ENCODE peak calls at places on chromosomes 13 and 19, in six cellular contexts. D, O, I, F, X and B are unnamed samples.

GRCh38 chr19:33134571-33135041 is 2.7 kb downstream of the WDR88 start:
- DNase-seq in D (peak), O (no peak), I (no peak), F (peak), X (no peak), B (no peak)

GRCh38 chr13:66574606-66575005 is 655.5 kb downstream of the PCDH9 start:
- DNase-seq in D (no peak), O (no peak), I (no peak), F (no peak), X (no peak), B (no peak)

GRCh38 chr19:34217952-34218817 is 36.2 kb upstream of the GARRE1 start:
- DNase-seq in D (no peak), O (no peak), I (peak), F (no peak), X (peak), B (no peak)

GRCh38 chr19:43464089-43464775 is 1.2 kb downstream of the LYPD3 start:
- DNase-seq in D (peak), O (peak), I (no peak), F (no peak), X (peak), B (no peak)

GRCh38 chr13:41332829-41333228 is 21.8 kb downstream of the NAA16 start:
- DNase-seq in D (no peak), O (no peak), I (no peak), F (no peak), X (no peak), B (no peak)

GRCh38 chr13:41065098-41065497 is 3.8 kb downstream of the WBP4 start:
- DNase-seq in D (no peak), O (no peak), I (no peak), F (no peak), X (peak), B (no peak)

GRCh38 chr19:8041553-8041952 is 11.0 kb upstream of the CCL25 start:
- DNase-seq in D (no peak), O (no peak), I (no peak), F (no peak), X (no peak), B (no peak)

GRCh38 chr19:13931582-13932378 is 6.4 kb downstream of the PODNL1 start:
- DNase-seq in D (no peak), O (no peak), I (no peak), F (no peak), X (no peak), B (no peak)

DNA sequence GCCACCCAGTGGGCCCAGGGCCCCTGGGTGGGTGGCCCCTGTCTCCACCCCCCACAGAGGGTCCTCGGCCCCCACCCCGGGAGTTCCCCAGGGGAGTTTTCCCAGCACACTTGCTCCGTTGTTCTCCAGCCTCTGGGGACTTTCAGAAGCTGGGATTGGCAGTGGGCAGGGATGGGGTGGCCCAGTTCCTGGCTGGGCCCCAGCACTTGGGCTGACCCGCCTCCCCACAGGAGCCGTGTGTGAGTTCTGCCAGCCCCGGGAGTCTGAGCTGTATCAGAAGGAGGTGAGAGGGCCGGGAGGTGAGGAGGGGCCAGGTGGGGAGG is 2.0 kb upstream of the SPIB start:
- DNase-seq in D (no peak), O (no peak), I (no peak), F (no peak), X (no peak), B (no peak)
- TF ChIP-seq CTCF in D (no peak), O (no peak), I (no peak), F (no peak), X (no peak), B (no peak)

GRCh38 chr13:55517312-55517711 is 1623.4 kb upstream of the PRR20A start:
- DNase-seq in D (peak), O (no peak), I (no peak), F (peak), X (no peak), B (no peak)

GRCh38 chr13:55516610-55517009 is 1624.1 kb upstream of the PRR20A start:
- DNase-seq in D (no peak), O (no peak), I (no peak), F (no peak), X (no peak), B (no peak)
- TF ChIP-seq EZH2phosphoT487 in D (no peak), O (no peak), I (no peak), F (no peak), X (no peak), B (no peak)

GRCh38 chr13:28089065-28089464 is 11.3 kb downstream of the FLT3 start:
- DNase-seq in D (no peak), O (no peak), I (no peak), F (no peak), X (no peak), B (no peak)

GRCh38 chr13:28093871-28094270 is 6.5 kb downstream of the FLT3 start:
- DNase-seq in D (no peak), O (no peak), I (no peak), F (no peak), X (no peak), B (no peak)

GRCh38 chr13:28097503-28097902 is 2.9 kb downstream of the FLT3 start:
- DNase-seq in D (no peak), O (no peak), I (peak), F (no peak), X (no peak), B (no peak)

GRCh38 chr13:28099396-28100148 is 804 bp downstream of the FLT3 start:
- DNase-seq in D (peak), O (no peak), I (no peak), F (peak), X (no peak), B (no peak)

GRCh38 chr13:28094311-28094710 is 6.1 kb downstream of the FLT3 start:
- DNase-seq in D (no peak), O (no peak), I (no peak), F (no peak), X (no peak), B (no peak)
- TF ChIP-seq CTCF in D (no peak), O (no peak), I (no peak), F (no peak), X (no peak), B (no peak)

GRCh38 chr13:82501804-82502203 is 1380.5 kb downstream of the SLITRK1 start:
- DNase-seq in D (no peak), O (no peak), I (no peak), F (no peak), X (no peak), B (no peak)

DNA sequence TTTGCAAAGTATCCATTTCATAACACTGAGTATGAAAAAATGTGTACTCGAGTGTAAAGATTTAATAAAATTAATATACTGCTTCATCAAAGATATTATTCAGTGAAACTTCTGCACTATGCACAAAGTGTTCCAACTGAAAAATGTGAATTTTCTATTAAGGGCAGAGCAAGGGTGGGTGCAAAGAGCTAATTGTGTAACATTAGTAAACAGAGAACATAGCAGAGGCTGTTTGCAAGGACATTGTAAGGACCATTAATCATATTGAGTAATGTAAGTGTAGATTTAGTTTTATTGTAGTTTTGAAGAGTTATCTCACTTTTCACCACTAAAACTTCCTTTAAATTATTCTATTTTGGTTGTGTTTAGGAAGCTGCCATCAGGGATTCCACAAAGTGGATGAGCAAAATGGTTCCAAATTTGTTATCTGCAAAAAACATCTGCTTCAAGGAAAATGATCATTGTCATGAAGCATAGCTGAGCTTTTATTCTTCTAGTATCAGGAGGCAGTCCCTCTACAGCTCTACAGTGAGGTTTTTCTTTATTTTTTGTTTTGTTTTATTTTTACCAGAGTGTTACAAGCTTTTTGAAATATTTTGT is 1375.4 kb downstream of the SLITRK1 start:
- DNase-seq in D (no peak), O (no peak), I (no peak), F (no peak), X (no peak), B (no peak)
- TF ChIP-seq EZH2phosphoT487 in D (no peak), O (no peak), I (no peak), F (no peak), X (no peak), B (no peak)

GRCh38 chr13:25625361-25625760 is 253.6 kb downstream of the ATP8A2 start:
- DNase-seq in D (no peak), O (no peak), I (no peak), F (no peak), X (no peak), B (no peak)

GRCh38 chr13:25619897-25620296 is 248.1 kb downstream of the ATP8A2 start:
- DNase-seq in D (no peak), O (no peak), I (no peak), F (no peak), X (no peak), B (no peak)
- TF ChIP-seq CTCF in D (no peak), O (no peak), I (no peak), F (no peak), X (no peak), B (no peak)

DNA sequence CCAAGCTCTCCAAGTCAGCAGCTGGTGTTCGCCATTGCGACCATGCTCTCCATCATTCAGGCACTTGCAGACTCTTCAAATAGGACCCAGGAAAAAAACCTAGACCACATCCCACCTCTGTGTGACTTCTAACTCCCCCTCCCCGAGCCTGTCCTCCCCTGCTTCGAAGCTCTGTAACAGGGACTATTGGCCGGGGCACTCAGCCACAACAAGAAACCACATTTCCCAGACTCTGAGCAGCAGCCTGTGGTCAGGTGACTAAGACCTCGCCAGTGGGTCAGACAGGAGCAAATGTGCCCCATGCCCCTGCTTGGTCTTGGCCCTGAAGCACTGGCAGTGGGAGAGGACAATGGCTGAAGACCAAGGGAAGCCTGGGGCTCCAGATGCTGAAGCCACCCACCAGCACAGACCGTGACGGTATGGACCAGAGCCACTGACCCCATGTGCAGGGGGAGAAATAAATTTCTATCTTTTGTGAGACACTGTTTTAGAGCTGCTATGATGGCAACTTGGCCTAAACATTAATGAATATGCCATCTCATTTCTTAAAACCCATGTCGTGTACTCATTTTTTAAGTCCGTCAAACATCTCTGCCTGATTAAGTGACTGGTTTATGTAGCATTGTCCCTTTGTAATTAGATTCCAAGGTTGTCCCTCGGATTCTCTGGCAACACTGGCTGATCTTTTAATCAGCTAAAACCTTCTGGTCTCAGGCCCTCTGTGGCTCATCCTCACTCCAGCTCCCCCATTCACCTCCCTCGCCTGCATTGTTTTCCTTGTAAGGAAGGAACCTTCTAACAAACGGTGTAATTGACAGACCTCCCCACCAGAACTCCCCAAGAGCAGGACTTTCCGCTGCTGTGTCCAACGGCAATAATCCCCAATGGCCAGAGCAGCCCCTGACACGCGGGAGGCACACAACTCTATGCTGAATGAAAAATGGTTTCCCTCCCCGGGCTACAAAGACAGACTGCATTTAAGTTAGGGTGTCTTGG is 98.5 kb downstream of the STK24 start:
- DNase-seq in D (peak), O (peak), I (peak), F (peak), X (no peak), B (no peak)
- TF ChIP-seq EZH2phosphoT487 in D (no peak), O (no peak), I (no peak), F (no peak), X (no peak), B (no peak)